ENCODE peak calls at places on chromosomes 3 and 15, in nine cellular contexts. One of them, this sample, is unnamed.

GRCh38 chr3:3665546-3665945 is 133.7 kb upstream of the LRRN1 start:
- DNase-seq in activated CD4-positive, alpha-beta memory T cell treated with anti-CD3 and anti-CD28 coated beads for 36 hours: no peak
- DNase-seq in fibroblast of pulmonary artery: no peak
- DNase-seq in stimulated activated naive CD8-positive, alpha-beta T cell treated with anti-CD3 and anti-CD28 coated beads, Interleukin-15, Interleukin-2, amounts not matched to agents 100 U/mL and 50 U/mL, for 24 hours: no peak
- DNase-seq in NCI-H2171: no peak
- DNase-seq in astrocyte of the cerebellum: no peak
- DNase-seq in mucosa of gallbladder: no peak
- DNase-seq in C1 segment of cervical spinal cord: no peak
- DNase-seq in stimulated activated CD8-positive, alpha-beta memory T cell treated with anti-CD3 and anti-CD28 coated beads, Interleukin-4, amount 100 ng/mL, for 24 hours: no peak
- DNase-seq in this sample: no peak

GRCh38 chr3:187165144-187165543 is 25.8 kb upstream of the RPL39L start:
- DNase-seq in activated CD4-positive, alpha-beta memory T cell treated with anti-CD3 and anti-CD28 coated beads for 36 hours: peak; percentile 20
- DNase-seq in fibroblast of pulmonary artery: peak; percentile 74
- DNase-seq in stimulated activated naive CD8-positive, alpha-beta T cell treated with anti-CD3 and anti-CD28 coated beads, Interleukin-15, Interleukin-2, amounts not matched to agents 100 U/mL and 50 U/mL, for 24 hours: no peak
- DNase-seq in NCI-H2171: peak; percentile 69
- DNase-seq in astrocyte of the cerebellum: peak; percentile 74
- DNase-seq in mucosa of gallbladder: peak; percentile 52
- DNase-seq in C1 segment of cervical spinal cord: no peak
- DNase-seq in stimulated activated CD8-positive, alpha-beta memory T cell treated with anti-CD3 and anti-CD28 coated beads, Interleukin-4, amount 100 ng/mL, for 24 hours: no peak
- DNase-seq in this sample: no peak

GRCh38 chr3:4533489-4534443 is 40.6 kb downstream of the ITPR1 start:
- DNase-seq in activated CD4-positive, alpha-beta memory T cell treated with anti-CD3 and anti-CD28 coated beads for 36 hours: no peak
- DNase-seq in fibroblast of pulmonary artery: no peak
- DNase-seq in stimulated activated naive CD8-positive, alpha-beta T cell treated with anti-CD3 and anti-CD28 coated beads, Interleukin-15, Interleukin-2, amounts not matched to agents 100 U/mL and 50 U/mL, for 24 hours: no peak
- DNase-seq in NCI-H2171: no peak
- DNase-seq in astrocyte of the cerebellum: no peak
- DNase-seq in mucosa of gallbladder: peak; percentile 33
- DNase-seq in C1 segment of cervical spinal cord: peak; percentile 14
- DNase-seq in stimulated activated CD8-positive, alpha-beta memory T cell treated with anti-CD3 and anti-CD28 coated beads, Interleukin-4, amount 100 ng/mL, for 24 hours: no peak
- DNase-seq in this sample: no peak

GRCh38 chr3:141793476-141794260 is 30.5 kb downstream of the GRK7 start:
- DNase-seq in activated CD4-positive, alpha-beta memory T cell treated with anti-CD3 and anti-CD28 coated beads for 36 hours: no peak
- DNase-seq in fibroblast of pulmonary artery: no peak
- DNase-seq in stimulated activated naive CD8-positive, alpha-beta T cell treated with anti-CD3 and anti-CD28 coated beads, Interleukin-15, Interleukin-2, amounts not matched to agents 100 U/mL and 50 U/mL, for 24 hours: no peak
- DNase-seq in NCI-H2171: no peak
- DNase-seq in astrocyte of the cerebellum: no peak
- DNase-seq in mucosa of gallbladder: no peak
- DNase-seq in C1 segment of cervical spinal cord: no peak
- DNase-seq in stimulated activated CD8-positive, alpha-beta memory T cell treated with anti-CD3 and anti-CD28 coated beads, Interleukin-4, amount 100 ng/mL, for 24 hours: no peak
- DNase-seq in this sample: no peak

GRCh38 chr3:175411405-175411804 is 552.3 kb downstream of the NAALADL2 start:
- DNase-seq in activated CD4-positive, alpha-beta memory T cell treated with anti-CD3 and anti-CD28 coated beads for 36 hours: no peak
- DNase-seq in fibroblast of pulmonary artery: no peak
- DNase-seq in stimulated activated naive CD8-positive, alpha-beta T cell treated with anti-CD3 and anti-CD28 coated beads, Interleukin-15, Interleukin-2, amounts not matched to agents 100 U/mL and 50 U/mL, for 24 hours: no peak
- DNase-seq in NCI-H2171: no peak
- DNase-seq in astrocyte of the cerebellum: no peak
- DNase-seq in mucosa of gallbladder: no peak
- DNase-seq in C1 segment of cervical spinal cord: no peak
- DNase-seq in stimulated activated CD8-positive, alpha-beta memory T cell treated with anti-CD3 and anti-CD28 coated beads, Interleukin-4, amount 100 ng/mL, for 24 hours: no peak
- DNase-seq in this sample: no peak

GRCh38 chr15:94912760-94913159 is 681.4 kb downstream of the MCTP2 start:
- DNase-seq in activated CD4-positive, alpha-beta memory T cell treated with anti-CD3 and anti-CD28 coated beads for 36 hours: no peak
- DNase-seq in fibroblast of pulmonary artery: no peak
- DNase-seq in stimulated activated naive CD8-positive, alpha-beta T cell treated with anti-CD3 and anti-CD28 coated beads, Interleukin-15, Interleukin-2, amounts not matched to agents 100 U/mL and 50 U/mL, for 24 hours: no peak
- DNase-seq in NCI-H2171: no peak
- DNase-seq in astrocyte of the cerebellum: no peak
- DNase-seq in mucosa of gallbladder: no peak
- DNase-seq in C1 segment of cervical spinal cord: no peak
- DNase-seq in stimulated activated CD8-positive, alpha-beta memory T cell treated with anti-CD3 and anti-CD28 coated beads, Interleukin-4, amount 100 ng/mL, for 24 hours: no peak
- DNase-seq in this sample: no peak

GRCh38 chr15:39885099-39885777 is 34.8 kb downstream of the GPR176 start:
- DNase-seq in activated CD4-positive, alpha-beta memory T cell treated with anti-CD3 and anti-CD28 coated beads for 36 hours: no peak
- DNase-seq in fibroblast of pulmonary artery: peak; percentile 44
- DNase-seq in stimulated activated naive CD8-positive, alpha-beta T cell treated with anti-CD3 and anti-CD28 coated beads, Interleukin-15, Interleukin-2, amounts not matched to agents 100 U/mL and 50 U/mL, for 24 hours: no peak
- DNase-seq in NCI-H2171: no peak
- DNase-seq in astrocyte of the cerebellum: no peak
- DNase-seq in mucosa of gallbladder: no peak
- DNase-seq in C1 segment of cervical spinal cord: no peak
- DNase-seq in stimulated activated CD8-positive, alpha-beta memory T cell treated with anti-CD3 and anti-CD28 coated beads, Interleukin-4, amount 100 ng/mL, for 24 hours: no peak
- DNase-seq in this sample: no peak

GRCh38 chr3:134362670-134363380 is 11.4 kb downstream of the AMOTL2 start:
- DNase-seq in activated CD4-positive, alpha-beta memory T cell treated with anti-CD3 and anti-CD28 coated beads for 36 hours: no peak
- DNase-seq in fibroblast of pulmonary artery: no peak
- DNase-seq in stimulated activated naive CD8-positive, alpha-beta T cell treated with anti-CD3 and anti-CD28 coated beads, Interleukin-15, Interleukin-2, amounts not matched to agents 100 U/mL and 50 U/mL, for 24 hours: no peak
- DNase-seq in NCI-H2171: no peak
- DNase-seq in astrocyte of the cerebellum: no peak
- DNase-seq in mucosa of gallbladder: no peak
- DNase-seq in C1 segment of cervical spinal cord: no peak
- DNase-seq in stimulated activated CD8-positive, alpha-beta memory T cell treated with anti-CD3 and anti-CD28 coated beads, Interleukin-4, amount 100 ng/mL, for 24 hours: no peak
- DNase-seq in this sample: no peak

GRCh38 chr3:194773666-194774455 is 88.2 kb downstream of the FAM43A start:
- DNase-seq in activated CD4-positive, alpha-beta memory T cell treated with anti-CD3 and anti-CD28 coated beads for 36 hours: no peak
- DNase-seq in fibroblast of pulmonary artery: no peak
- DNase-seq in stimulated activated naive CD8-positive, alpha-beta T cell treated with anti-CD3 and anti-CD28 coated beads, Interleukin-15, Interleukin-2, amounts not matched to agents 100 U/mL and 50 U/mL, for 24 hours: no peak
- DNase-seq in NCI-H2171: no peak
- DNase-seq in astrocyte of the cerebellum: no peak
- DNase-seq in mucosa of gallbladder: no peak
- DNase-seq in C1 segment of cervical spinal cord: no peak
- DNase-seq in stimulated activated CD8-positive, alpha-beta memory T cell treated with anti-CD3 and anti-CD28 coated beads, Interleukin-4, amount 100 ng/mL, for 24 hours: no peak
- DNase-seq in this sample: no peak

GRCh38 chr3:9704343-9705322 is 1.0 kb downstream of the CPNE9 start:
- DNase-seq in activated CD4-positive, alpha-beta memory T cell treated with anti-CD3 and anti-CD28 coated beads for 36 hours: peak; percentile 48
- DNase-seq in fibroblast of pulmonary artery: peak; percentile 39
- DNase-seq in stimulated activated naive CD8-positive, alpha-beta T cell treated with anti-CD3 and anti-CD28 coated beads, Interleukin-15, Interleukin-2, amounts not matched to agents 100 U/mL and 50 U/mL, for 24 hours: peak; percentile 37
- DNase-seq in NCI-H2171: no peak
- DNase-seq in astrocyte of the cerebellum: no peak
- DNase-seq in mucosa of gallbladder: no peak
- DNase-seq in C1 segment of cervical spinal cord: no peak
- DNase-seq in stimulated activated CD8-positive, alpha-beta memory T cell treated with anti-CD3 and anti-CD28 coated beads, Interleukin-4, amount 100 ng/mL, for 24 hours: no peak
- DNase-seq in this sample: no peak

GRCh38 chr3:197428117-197428761 is 127.5 kb downstream of the BDH1 start:
- DNase-seq in activated CD4-positive, alpha-beta memory T cell treated with anti-CD3 and anti-CD28 coated beads for 36 hours: peak; percentile 75
- DNase-seq in fibroblast of pulmonary artery: peak; percentile 28
- DNase-seq in stimulated activated naive CD8-positive, alpha-beta T cell treated with anti-CD3 and anti-CD28 coated beads, Interleukin-15, Interleukin-2, amounts not matched to agents 100 U/mL and 50 U/mL, for 24 hours: peak; percentile 82
- DNase-seq in NCI-H2171: no peak
- DNase-seq in astrocyte of the cerebellum: no peak
- DNase-seq in mucosa of gallbladder: peak; percentile 24
- DNase-seq in C1 segment of cervical spinal cord: no peak
- DNase-seq in stimulated activated CD8-positive, alpha-beta memory T cell treated with anti-CD3 and anti-CD28 coated beads, Interleukin-4, amount 100 ng/mL, for 24 hours: peak; percentile 38
- DNase-seq in this sample: no peak

GRCh38 chr15:56734013-56734625 is 810 bp upstream of the ZNF280D start:
- DNase-seq in activated CD4-positive, alpha-beta memory T cell treated with anti-CD3 and anti-CD28 coated beads for 36 hours: no peak
- DNase-seq in fibroblast of pulmonary artery: no peak
- DNase-seq in stimulated activated naive CD8-positive, alpha-beta T cell treated with anti-CD3 and anti-CD28 coated beads, Interleukin-15, Interleukin-2, amounts not matched to agents 100 U/mL and 50 U/mL, for 24 hours: no peak
- DNase-seq in NCI-H2171: no peak
- DNase-seq in astrocyte of the cerebellum: no peak
- DNase-seq in mucosa of gallbladder: no peak
- DNase-seq in C1 segment of cervical spinal cord: no peak
- DNase-seq in stimulated activated CD8-positive, alpha-beta memory T cell treated with anti-CD3 and anti-CD28 coated beads, Interleukin-4, amount 100 ng/mL, for 24 hours: no peak
- DNase-seq in this sample: no peak

This sample was measured in non-pigmented ciliary epithelial cell.